ENCODE peak calls at places on chromosomes 3 and 15, in seven cellular contexts. H, L, O, Z, N, M and R are unnamed samples.

GRCh38 chr3:128784228-128784627 is 58.2 kb downstream of the RAB7A start:
- DNase-seq in N (no peak), M (peak; percentile 77), O (peak; percentile 9), Z (no peak), H (peak; percentile 28), L (peak; percentile 85), R (peak; percentile 73)

GRCh38 chr3:160455846-160456245 is 6.3 kb upstream of the TRIM59 start:
- DNase-seq in N (no peak), Z (no peak), O (no peak), M (no peak), H (no peak), L (no peak), R (no peak)

GRCh38 chr3:31350307-31350706 is 182.4 kb upstream of the STT3B start:
- DNase-seq in O (no peak), H (no peak), L (no peak), M (no peak), N (no peak), Z (no peak), R (no peak)

GRCh38 chr3:183400352-183400751 is 28.1 kb downstream of the MCF2L2 start:
- DNase-seq in L (no peak), N (no peak), Z (no peak), O (no peak), H (no peak), M (no peak), R (no peak)

GRCh38 chr3:129657261-129658046 is 51.0 kb upstream of the PLXND1 start:
- DNase-seq in Z (no peak), M (no peak), N (peak; percentile 52), L (no peak), O (no peak), H (no peak), R (no peak)

GRCh38 chr3:160618363-160618762 is 53.0 kb upstream of the KPNA4 start:
- DNase-seq in O (no peak), M (peak; percentile 24), Z (no peak), L (no peak), H (peak; percentile 53), N (no peak), R (no peak)

GRCh38 chr15:75131269-75131643 is 70.4 kb upstream of the C15orf39 start:
- DNase-seq in H (no peak), L (no peak), M (no peak), Z (no peak), N (peak; percentile 26), O (no peak), R (no peak)

GRCh38 chr3:42961633-42962032 is 17.5 kb upstream of the GASK1A start:
- DNase-seq in O (peak; percentile 31), Z (peak; percentile 42), H (peak; percentile 39), M (peak; percentile 60), L (peak; percentile 38), N (peak; percentile 75), R (peak; percentile 74)

GRCh38 chr15:99556010-99556409 is 9.8 kb upstream of the MEF2A start:
- DNase-seq in Z (no peak), O (peak; percentile 12), L (no peak), M (no peak), N (no peak), H (no peak), R (no peak)

GRCh38 chr3:70963412-70963811 is 620.1 kb downstream of the FOXP1 start:
- DNase-seq in Z (no peak), H (no peak), L (no peak), M (no peak), O (no peak), N (no peak), R (no peak)

GRCh38 chr15:95286911-95287769 is 1043.4 kb upstream of the NR2F2 start:
- DNase-seq in H (no peak), Z (no peak), O (no peak), N (no peak), M (no peak), L (no peak), R (no peak)

GRCh38 chr3:40920041-40920440 is 279.3 kb upstream of the CTNNB1 start:
- DNase-seq in M (no peak), Z (no peak), N (peak; percentile 10), O (no peak), L (no peak), H (peak; percentile 19), R (no peak)